ENCODE peak calls at places on chromosomes 6 and 20, in nine cellular contexts. One of them, this sample, is unnamed.

GRCh38 chr6:155980680-155981079 is 525.0 kb upstream of the NOX3 start:
- DNase-seq in Kasumi-1: no peak
- DNase-seq in stimulated activated CD4-positive, alpha-beta T cell treated with anti-CD3 and anti-CD28 coated beads, Interleukin-1b, Interleukin-23, amount 100 ng/mL, for 24 hours: no peak
- DNase-seq in foreskin fibroblast: no peak
- DNase-seq in right cardiac atrium: no peak
- DNase-seq in KG1: no peak
- DNase-seq in substantia nigra: no peak
- DNase-seq in HFFc6: no peak
- DNase-seq in NCI-H82: no peak
- DNase-seq in this sample: no peak

GRCh38 chr20:47907031-47907670 is 121.9 kb upstream of the SULF2 start:
- DNase-seq in Kasumi-1: no peak
- DNase-seq in stimulated activated CD4-positive, alpha-beta T cell treated with anti-CD3 and anti-CD28 coated beads, Interleukin-1b, Interleukin-23, amount 100 ng/mL, for 24 hours: no peak
- DNase-seq in foreskin fibroblast: no peak
- DNase-seq in right cardiac atrium: no peak
- DNase-seq in KG1: no peak
- DNase-seq in substantia nigra: no peak
- DNase-seq in HFFc6: no peak
- DNase-seq in NCI-H82: peak; percentile 39
- DNase-seq in this sample: no peak

GRCh38 chr20:44019638-44020335 is 105.1 kb downstream of the TOX2 start:
- DNase-seq in Kasumi-1: no peak
- DNase-seq in stimulated activated CD4-positive, alpha-beta T cell treated with anti-CD3 and anti-CD28 coated beads, Interleukin-1b, Interleukin-23, amount 100 ng/mL, for 24 hours: no peak
- DNase-seq in foreskin fibroblast: peak; percentile 60
- DNase-seq in right cardiac atrium: no peak
- DNase-seq in KG1: no peak
- DNase-seq in substantia nigra: no peak
- DNase-seq in HFFc6: no peak
- DNase-seq in NCI-H82: no peak
- DNase-seq in this sample: peak; percentile 31

GRCh38 chr20:42567409-42567808 is 622.3 kb downstream of the PTPRT start:
- DNase-seq in Kasumi-1: no peak
- DNase-seq in stimulated activated CD4-positive, alpha-beta T cell treated with anti-CD3 and anti-CD28 coated beads, Interleukin-1b, Interleukin-23, amount 100 ng/mL, for 24 hours: no peak
- DNase-seq in foreskin fibroblast: no peak
- DNase-seq in right cardiac atrium: no peak
- DNase-seq in KG1: no peak
- DNase-seq in substantia nigra: no peak
- DNase-seq in HFFc6: no peak
- DNase-seq in NCI-H82: no peak
- DNase-seq in this sample: no peak

GRCh38 chr20:2688041-2688591 is 4.5 kb upstream of the EBF4 start:
- DNase-seq in Kasumi-1: peak; percentile 86
- DNase-seq in stimulated activated CD4-positive, alpha-beta T cell treated with anti-CD3 and anti-CD28 coated beads, Interleukin-1b, Interleukin-23, amount 100 ng/mL, for 24 hours: peak; percentile 66
- DNase-seq in foreskin fibroblast: peak; percentile 56
- DNase-seq in right cardiac atrium: peak; percentile 77
- DNase-seq in KG1: peak; percentile 40
- DNase-seq in substantia nigra: no peak
- DNase-seq in HFFc6: no peak
- DNase-seq in NCI-H82: peak; percentile 69
- DNase-seq in this sample: peak; percentile 79

GRCh38 chr20:19212524-19213502 is at the start of gene SLC24A3:
- DNase-seq in Kasumi-1: no peak
- DNase-seq in stimulated activated CD4-positive, alpha-beta T cell treated with anti-CD3 and anti-CD28 coated beads, Interleukin-1b, Interleukin-23, amount 100 ng/mL, for 24 hours: no peak
- DNase-seq in foreskin fibroblast: peak; percentile 83
- DNase-seq in right cardiac atrium: peak; percentile 89
- DNase-seq in KG1: peak; percentile 48
- DNase-seq in substantia nigra: no peak
- DNase-seq in HFFc6: no peak
- DNase-seq in NCI-H82: peak; percentile 76
- DNase-seq in this sample: no peak

GRCh38 chr6:21831531-21832291 is 238.2 kb downstream of the SOX4 start:
- DNase-seq in Kasumi-1: no peak
- DNase-seq in stimulated activated CD4-positive, alpha-beta T cell treated with anti-CD3 and anti-CD28 coated beads, Interleukin-1b, Interleukin-23, amount 100 ng/mL, for 24 hours: no peak
- DNase-seq in foreskin fibroblast: no peak
- DNase-seq in right cardiac atrium: no peak
- DNase-seq in KG1: no peak
- DNase-seq in substantia nigra: no peak
- DNase-seq in HFFc6: no peak
- DNase-seq in NCI-H82: no peak
- DNase-seq in this sample: no peak

GRCh38 chr6:163694988-163695942 is 280.7 kb downstream of the QKI start:
- DNase-seq in Kasumi-1: no peak
- DNase-seq in stimulated activated CD4-positive, alpha-beta T cell treated with anti-CD3 and anti-CD28 coated beads, Interleukin-1b, Interleukin-23, amount 100 ng/mL, for 24 hours: no peak
- DNase-seq in foreskin fibroblast: no peak
- DNase-seq in right cardiac atrium: no peak
- DNase-seq in KG1: no peak
- DNase-seq in substantia nigra: no peak
- DNase-seq in HFFc6: no peak
- DNase-seq in NCI-H82: no peak
- DNase-seq in this sample: no peak

GRCh38 chr20:17179840-17180239 is 47.0 kb upstream of the PCSK2 start:
- DNase-seq in Kasumi-1: no peak
- DNase-seq in stimulated activated CD4-positive, alpha-beta T cell treated with anti-CD3 and anti-CD28 coated beads, Interleukin-1b, Interleukin-23, amount 100 ng/mL, for 24 hours: no peak
- DNase-seq in foreskin fibroblast: no peak
- DNase-seq in right cardiac atrium: no peak
- DNase-seq in KG1: no peak
- DNase-seq in substantia nigra: no peak
- DNase-seq in HFFc6: no peak
- DNase-seq in NCI-H82: no peak
- DNase-seq in this sample: no peak

GRCh38 chr6:163170294-163170883 is 244.1 kb upstream of the QKI start:
- DNase-seq in Kasumi-1: peak; percentile 47
- DNase-seq in stimulated activated CD4-positive, alpha-beta T cell treated with anti-CD3 and anti-CD28 coated beads, Interleukin-1b, Interleukin-23, amount 100 ng/mL, for 24 hours: peak; percentile 7
- DNase-seq in foreskin fibroblast: no peak
- DNase-seq in right cardiac atrium: no peak
- DNase-seq in KG1: no peak
- DNase-seq in substantia nigra: no peak
- DNase-seq in HFFc6: no peak
- DNase-seq in NCI-H82: peak; percentile 55
- DNase-seq in this sample: peak; percentile 16

GRCh38 chr6:45835725-45836437 is 179.8 kb downstream of the CLIC5 start:
- DNase-seq in Kasumi-1: no peak
- DNase-seq in stimulated activated CD4-positive, alpha-beta T cell treated with anti-CD3 and anti-CD28 coated beads, Interleukin-1b, Interleukin-23, amount 100 ng/mL, for 24 hours: no peak
- DNase-seq in foreskin fibroblast: no peak
- DNase-seq in right cardiac atrium: no peak
- DNase-seq in KG1: no peak
- DNase-seq in substantia nigra: no peak
- DNase-seq in HFFc6: no peak
- DNase-seq in NCI-H82: no peak
- DNase-seq in this sample: no peak

GRCh38 chr20:46582648-46583047 is 32.2 kb upstream of the OCSTAMP start:
- DNase-seq in Kasumi-1: no peak
- DNase-seq in stimulated activated CD4-positive, alpha-beta T cell treated with anti-CD3 and anti-CD28 coated beads, Interleukin-1b, Interleukin-23, amount 100 ng/mL, for 24 hours: no peak
- DNase-seq in foreskin fibroblast: no peak
- DNase-seq in right cardiac atrium: no peak
- DNase-seq in KG1: no peak
- DNase-seq in substantia nigra: no peak
- DNase-seq in HFFc6: no peak
- DNase-seq in NCI-H82: no peak
- DNase-seq in this sample: no peak

GRCh38 chr6:159102373-159103160 is 57.8 kb upstream of the TAGAP start:
- DNase-seq in Kasumi-1: no peak
- DNase-seq in stimulated activated CD4-positive, alpha-beta T cell treated with anti-CD3 and anti-CD28 coated beads, Interleukin-1b, Interleukin-23, amount 100 ng/mL, for 24 hours: no peak
- DNase-seq in foreskin fibroblast: no peak
- DNase-seq in right cardiac atrium: no peak
- DNase-seq in KG1: no peak
- DNase-seq in substantia nigra: no peak
- DNase-seq in HFFc6: no peak
- DNase-seq in NCI-H82: no peak
- DNase-seq in this sample: no peak

GRCh38 chr6:166904101-166904746 is 52.1 kb downstream of the RNASET2 start:
- DNase-seq in Kasumi-1: no peak
- DNase-seq in stimulated activated CD4-positive, alpha-beta T cell treated with anti-CD3 and anti-CD28 coated beads, Interleukin-1b, Interleukin-23, amount 100 ng/mL, for 24 hours: no peak
- DNase-seq in foreskin fibroblast: no peak
- DNase-seq in right cardiac atrium: no peak
- DNase-seq in KG1: no peak
- DNase-seq in substantia nigra: no peak
- DNase-seq in HFFc6: no peak
- DNase-seq in NCI-H82: no peak
- DNase-seq in this sample: no peak

GRCh38 chr20:60272790-60273189 is 314.6 kb downstream of the CDH26 start:
- DNase-seq in Kasumi-1: no peak
- DNase-seq in stimulated activated CD4-positive, alpha-beta T cell treated with anti-CD3 and anti-CD28 coated beads, Interleukin-1b, Interleukin-23, amount 100 ng/mL, for 24 hours: no peak
- DNase-seq in foreskin fibroblast: no peak
- DNase-seq in right cardiac atrium: no peak
- DNase-seq in KG1: no peak
- DNase-seq in substantia nigra: no peak
- DNase-seq in HFFc6: no peak
- DNase-seq in NCI-H82: no peak
- DNase-seq in this sample: no peak

GRCh38 chr6:163180874-163181541 is 233.5 kb upstream of the QKI start:
- DNase-seq in Kasumi-1: no peak
- DNase-seq in stimulated activated CD4-positive, alpha-beta T cell treated with anti-CD3 and anti-CD28 coated beads, Interleukin-1b, Interleukin-23, amount 100 ng/mL, for 24 hours: no peak
- DNase-seq in foreskin fibroblast: peak; percentile 17
- DNase-seq in right cardiac atrium: peak; percentile 92
- DNase-seq in KG1: peak; percentile 11
- DNase-seq in substantia nigra: peak; percentile 84
- DNase-seq in HFFc6: no peak
- DNase-seq in NCI-H82: peak; percentile 61
- DNase-seq in this sample: no peak

GRCh38 chr20:38272398-38272797 is 11.9 kb upstream of the KIAA1755 start:
- DNase-seq in Kasumi-1: no peak
- DNase-seq in stimulated activated CD4-positive, alpha-beta T cell treated with anti-CD3 and anti-CD28 coated beads, Interleukin-1b, Interleukin-23, amount 100 ng/mL, for 24 hours: no peak
- DNase-seq in foreskin fibroblast: peak; percentile 74
- DNase-seq in right cardiac atrium: no peak
- DNase-seq in KG1: no peak
- DNase-seq in substantia nigra: no peak
- DNase-seq in HFFc6: peak; percentile 43
- DNase-seq in NCI-H82: no peak
- DNase-seq in this sample: no peak

GRCh38 chr20:24995741-24996448 is 3.3 kb upstream of the APMAP start:
- DNase-seq in Kasumi-1: no peak
- DNase-seq in stimulated activated CD4-positive, alpha-beta T cell treated with anti-CD3 and anti-CD28 coated beads, Interleukin-1b, Interleukin-23, amount 100 ng/mL, for 24 hours: no peak
- DNase-seq in foreskin fibroblast: peak; percentile 52
- DNase-seq in right cardiac atrium: no peak
- DNase-seq in KG1: no peak
- DNase-seq in substantia nigra: no peak
- DNase-seq in HFFc6: peak; percentile 5
- DNase-seq in NCI-H82: peak; percentile 10
- DNase-seq in this sample: no peak

GRCh38 chr20:25058051-25058796 is at the start of gene ACSS1:
- DNase-seq in Kasumi-1: peak; percentile 63
- DNase-seq in stimulated activated CD4-positive, alpha-beta T cell treated with anti-CD3 and anti-CD28 coated beads, Interleukin-1b, Interleukin-23, amount 100 ng/mL, for 24 hours: peak; percentile 46
- DNase-seq in foreskin fibroblast: peak; percentile 58
- DNase-seq in right cardiac atrium: peak; percentile 90
- DNase-seq in KG1: peak; percentile 62
- DNase-seq in substantia nigra: no peak
- DNase-seq in HFFc6: no peak
- DNase-seq in NCI-H82: no peak
- DNase-seq in this sample: peak; percentile 84

GRCh38 chr6:170290306-170291128 is at the start of gene DLL1:
- DNase-seq in Kasumi-1: peak; percentile 12
- DNase-seq in stimulated activated CD4-positive, alpha-beta T cell treated with anti-CD3 and anti-CD28 coated beads, Interleukin-1b, Interleukin-23, amount 100 ng/mL, for 24 hours: no peak
- DNase-seq in foreskin fibroblast: peak; percentile 69
- DNase-seq in right cardiac atrium: peak; percentile 87
- DNase-seq in KG1: peak; percentile 30
- DNase-seq in substantia nigra: peak; percentile 50
- DNase-seq in HFFc6: no peak
- DNase-seq in NCI-H82: peak; percentile 96
- DNase-seq in this sample: no peak

GRCh38 chr6:151609146-151609962 is 115.5 kb downstream of the CCDC170 start:
- DNase-seq in Kasumi-1: no peak
- DNase-seq in stimulated activated CD4-positive, alpha-beta T cell treated with anti-CD3 and anti-CD28 coated beads, Interleukin-1b, Interleukin-23, amount 100 ng/mL, for 24 hours: no peak
- DNase-seq in foreskin fibroblast: no peak
- DNase-seq in right cardiac atrium: peak; percentile 87
- DNase-seq in KG1: no peak
- DNase-seq in substantia nigra: no peak
- DNase-seq in HFFc6: no peak
- DNase-seq in NCI-H82: no peak
- DNase-seq in this sample: no peak

GRCh38 chr20:35342154-35342769 is 50.0 kb upstream of the FAM83C start:
- DNase-seq in Kasumi-1: peak; percentile 5
- DNase-seq in stimulated activated CD4-positive, alpha-beta T cell treated with anti-CD3 and anti-CD28 coated beads, Interleukin-1b, Interleukin-23, amount 100 ng/mL, for 24 hours: no peak
- DNase-seq in foreskin fibroblast: peak; percentile 30
- DNase-seq in right cardiac atrium: no peak
- DNase-seq in KG1: no peak
- DNase-seq in substantia nigra: no peak
- DNase-seq in HFFc6: no peak
- DNase-seq in NCI-H82: peak; percentile 9
- DNase-seq in this sample: no peak

GRCh38 chr6:44701637-44702101 is 314.2 kb downstream of the CDC5L start:
- DNase-seq in Kasumi-1: no peak
- DNase-seq in stimulated activated CD4-positive, alpha-beta T cell treated with anti-CD3 and anti-CD28 coated beads, Interleukin-1b, Interleukin-23, amount 100 ng/mL, for 24 hours: no peak
- DNase-seq in foreskin fibroblast: peak; percentile 29
- DNase-seq in right cardiac atrium: no peak
- DNase-seq in KG1: no peak
- DNase-seq in substantia nigra: no peak
- DNase-seq in HFFc6: no peak
- DNase-seq in NCI-H82: peak; percentile 64
- DNase-seq in this sample: no peak

GRCh38 chr6:81265106-81265505 is 487.4 kb downstream of the TENT5A start:
- DNase-seq in Kasumi-1: no peak
- DNase-seq in stimulated activated CD4-positive, alpha-beta T cell treated with anti-CD3 and anti-CD28 coated beads, Interleukin-1b, Interleukin-23, amount 100 ng/mL, for 24 hours: no peak
- DNase-seq in foreskin fibroblast: peak; percentile 62
- DNase-seq in right cardiac atrium: peak; percentile 64
- DNase-seq in KG1: no peak
- DNase-seq in substantia nigra: no peak
- DNase-seq in HFFc6: no peak
- DNase-seq in NCI-H82: no peak
- DNase-seq in this sample: no peak

GRCh38 chr6:166286831-166287271 is 21.3 kb downstream of the PRR18 start:
- DNase-seq in Kasumi-1: no peak
- DNase-seq in stimulated activated CD4-positive, alpha-beta T cell treated with anti-CD3 and anti-CD28 coated beads, Interleukin-1b, Interleukin-23, amount 100 ng/mL, for 24 hours: no peak
- DNase-seq in foreskin fibroblast: no peak
- DNase-seq in right cardiac atrium: no peak
- DNase-seq in KG1: no peak
- DNase-seq in substantia nigra: no peak
- DNase-seq in HFFc6: no peak
- DNase-seq in NCI-H82: peak; percentile 29
- DNase-seq in this sample: no peak

This sample was measured in CD4-positive, alpha-beta memory T cell.